ENCODE peak calls at places on chromosomes 12 and 14, in six cellular contexts. One of them, this sample, is unnamed.
A peak's percentile ranks its signal among the peaks of the same experiment; 100 is the strongest.

GRCh38 chr12:106246891-106247730 is 709 bp downstream of the CKAP4 start:
- DNase-seq in fibroblast of lung: peak; percentile 57
- DNase-seq in neural progenitor cell: peak; percentile 93
- DNase-seq in GM23248: peak; percentile 89
- DNase-seq in mammary epithelial cell: peak; percentile 56
- DNase-seq in OCI-LY7: peak; percentile 58
- DNase-seq in this sample: peak; percentile 39

GRCh38 chr12:113452458-113452857 is 19.2 kb downstream of the LHX5 start:
- DNase-seq in fibroblast of lung: no peak
- DNase-seq in neural progenitor cell: no peak
- DNase-seq in GM23248: no peak
- DNase-seq in mammary epithelial cell: no peak
- DNase-seq in OCI-LY7: no peak
- DNase-seq in this sample: no peak

GRCh38 chr12:95630496-95630895 is 79.2 kb upstream of the USP44 start:
- DNase-seq in fibroblast of lung: no peak
- DNase-seq in neural progenitor cell: no peak
- DNase-seq in GM23248: no peak
- DNase-seq in mammary epithelial cell: no peak
- DNase-seq in OCI-LY7: no peak
- DNase-seq in this sample: no peak

GRCh38 chr14:52253503-52253902 is 14.0 kb upstream of the PTGDR start:
- DNase-seq in fibroblast of lung: peak; percentile 44
- DNase-seq in neural progenitor cell: peak; percentile 90
- DNase-seq in GM23248: peak; percentile 61
- DNase-seq in mammary epithelial cell: no peak
- DNase-seq in OCI-LY7: no peak
- DNase-seq in this sample: no peak

GRCh38 chr14:104120281-104120741 is 18.1 kb upstream of the KIF26A start:
- DNase-seq in fibroblast of lung: no peak
- DNase-seq in neural progenitor cell: no peak
- DNase-seq in GM23248: no peak
- DNase-seq in mammary epithelial cell: no peak
- DNase-seq in OCI-LY7: no peak
- DNase-seq in this sample: no peak

GRCh38 chr12:22255097-22255496 is 79.4 kb downstream of the ST8SIA1 start:
- DNase-seq in fibroblast of lung: peak; percentile 57
- DNase-seq in neural progenitor cell: peak; percentile 79
- DNase-seq in GM23248: peak; percentile 14
- DNase-seq in mammary epithelial cell: peak; percentile 72
- DNase-seq in OCI-LY7: no peak
- DNase-seq in this sample: no peak

GRCh38 chr14:89379006-89379405 is 38.0 kb downstream of the FOXN3 start:
- DNase-seq in fibroblast of lung: no peak
- DNase-seq in neural progenitor cell: no peak
- DNase-seq in GM23248: no peak
- DNase-seq in mammary epithelial cell: no peak
- DNase-seq in OCI-LY7: no peak
- DNase-seq in this sample: no peak

GRCh38 chr12:12133259-12133658 is 62.5 kb downstream of the BCL2L14 start:
- DNase-seq in fibroblast of lung: no peak
- DNase-seq in neural progenitor cell: peak; percentile 20
- DNase-seq in GM23248: no peak
- DNase-seq in mammary epithelial cell: no peak
- DNase-seq in OCI-LY7: no peak
- DNase-seq in this sample: no peak

GRCh38 chr14:68702578-68702977 is 90.3 kb downstream of the ZFP36L1 start:
- DNase-seq in fibroblast of lung: no peak
- DNase-seq in neural progenitor cell: no peak
- DNase-seq in GM23248: no peak
- DNase-seq in mammary epithelial cell: no peak
- DNase-seq in OCI-LY7: no peak
- DNase-seq in this sample: no peak

GRCh38 chr12:47349770-47350408 is 270.1 kb upstream of the AMIGO2 start:
- DNase-seq in fibroblast of lung: no peak
- DNase-seq in neural progenitor cell: no peak
- DNase-seq in GM23248: peak; percentile 59
- DNase-seq in mammary epithelial cell: no peak
- DNase-seq in OCI-LY7: no peak
- DNase-seq in this sample: no peak

GRCh38 chr14:48805315-48805714 is 780.9 kb downstream of the RPS29 start:
- DNase-seq in fibroblast of lung: no peak
- DNase-seq in neural progenitor cell: peak; percentile 51
- DNase-seq in GM23248: no peak
- DNase-seq in mammary epithelial cell: no peak
- DNase-seq in OCI-LY7: no peak
- DNase-seq in this sample: no peak

GRCh38 chr14:35897616-35898111 is 71.5 kb downstream of the BRMS1L start:
- DNase-seq in fibroblast of lung: no peak
- DNase-seq in neural progenitor cell: peak; percentile 81
- DNase-seq in GM23248: no peak
- DNase-seq in mammary epithelial cell: no peak
- DNase-seq in OCI-LY7: no peak
- DNase-seq in this sample: no peak

DNA sequence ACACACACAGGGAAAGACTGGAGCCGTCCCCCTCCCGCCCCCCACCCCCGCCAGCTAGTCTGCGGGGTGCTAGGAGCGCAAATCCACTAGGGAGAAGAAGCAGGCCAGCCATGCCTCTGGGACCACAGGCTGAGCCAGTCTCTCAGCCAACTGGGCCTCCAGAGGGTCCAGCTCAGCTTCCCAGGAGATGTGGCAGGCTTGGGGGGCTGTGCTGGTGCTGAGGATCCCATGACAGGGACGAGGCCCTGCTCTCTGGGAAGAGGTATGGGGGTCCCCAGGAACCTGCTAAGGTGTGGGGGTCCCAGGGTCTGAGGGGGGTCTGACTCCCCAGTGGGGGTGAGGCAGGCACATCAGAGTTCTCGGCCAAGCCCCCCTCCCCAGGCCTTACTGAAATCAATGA is 133.5 kb downstream of the NCOR2 start:
- DNase-seq in fibroblast of lung: no peak
- DNase-seq in neural progenitor cell: peak; percentile 47
- DNase-seq in GM23248: no peak
- DNase-seq in mammary epithelial cell: no peak
- DNase-seq in OCI-LY7: no peak
- DNase-seq in this sample: no peak
- H4K20me1 ChIP-seq in fibroblast of lung: no peaks in the 10 kb centered on the region
- H4K20me1 ChIP-seq in neural progenitor cell: peaks cover 56% of the 10 kb centered on the region
- H4K20me1 ChIP-seq in GM23248: no peaks in the 10 kb centered on the region
- H4K20me1 ChIP-seq in mammary epithelial cell: no peaks in the 10 kb centered on the region
- H4K20me1 ChIP-seq in OCI-LY7: no peaks in the 10 kb centered on the region
- H4K20me1 ChIP-seq in this sample: peaks cover 3% of the 10 kb centered on the region

GRCh38 chr14:94940263-94940993 is 170.5 kb upstream of the GSC start:
- DNase-seq in fibroblast of lung: no peak
- DNase-seq in neural progenitor cell: no peak
- DNase-seq in GM23248: no peak
- DNase-seq in mammary epithelial cell: no peak
- DNase-seq in OCI-LY7: no peak
- DNase-seq in this sample: no peak
- H3K4me2 ChIP-seq in fibroblast of lung: no peak overlapping the region
- H3K4me2 ChIP-seq in neural progenitor cell: no peak overlapping the region
- H3K4me2 ChIP-seq in GM23248: no peak overlapping the region
- H3K4me2 ChIP-seq in mammary epithelial cell: no peak overlapping the region
- H3K4me2 ChIP-seq in OCI-LY7: no peak overlapping the region
- H3K4me2 ChIP-seq in this sample: no peak overlapping the region

DNA sequence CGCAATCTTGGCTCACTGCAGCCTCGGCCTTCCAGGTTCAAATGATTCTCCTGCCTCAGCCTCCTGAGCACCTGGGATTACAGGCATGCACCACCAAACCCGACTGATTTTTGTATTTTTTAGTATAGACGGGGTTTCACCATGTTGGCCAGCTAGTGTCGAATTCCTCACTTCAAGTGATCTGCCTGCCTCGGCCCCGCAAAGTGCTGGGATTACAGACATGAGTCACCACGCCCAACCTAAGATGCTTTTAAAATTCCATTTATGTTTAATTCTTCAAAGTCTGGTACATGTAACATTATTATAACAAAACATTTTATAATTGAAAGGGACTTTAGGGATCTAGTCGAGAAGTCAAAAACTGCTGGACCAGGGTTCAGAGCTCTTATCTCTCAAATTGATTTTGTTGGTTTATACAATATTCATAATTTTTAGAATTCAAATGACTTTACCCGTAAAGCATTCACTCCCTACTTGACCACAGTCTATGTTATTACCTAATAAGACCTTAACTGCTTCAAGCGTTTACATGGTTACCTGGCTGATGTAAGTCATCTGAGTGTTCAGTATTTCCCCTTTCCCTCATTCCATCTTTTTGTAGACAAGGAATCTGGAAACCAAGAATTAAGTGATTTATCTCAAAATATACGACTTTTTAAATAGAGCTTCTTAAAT is 28.2 kb downstream of the RAP1B start:
- DNase-seq in fibroblast of lung: no peak
- DNase-seq in neural progenitor cell: no peak
- DNase-seq in GM23248: no peak
- DNase-seq in mammary epithelial cell: no peak
- DNase-seq in OCI-LY7: no peak
- DNase-seq in this sample: no peak
- H4K20me1 ChIP-seq in fibroblast of lung: no peaks in the 10 kb centered on the region
- H4K20me1 ChIP-seq in neural progenitor cell: peaks cover 35% of the 10 kb centered on the region
- H4K20me1 ChIP-seq in GM23248: peaks cover 14% of the 10 kb centered on the region
- H4K20me1 ChIP-seq in mammary epithelial cell: peaks cover 2% of the 10 kb centered on the region
- H4K20me1 ChIP-seq in OCI-LY7: peaks cover 7% of the 10 kb centered on the region
- H4K20me1 ChIP-seq in this sample: peaks cover 77% of the 10 kb centered on the region

GRCh38 chr12:45314770-45315169 is 98.9 kb downstream of the ANO6 start:
- DNase-seq in fibroblast of lung: no peak
- DNase-seq in neural progenitor cell: no peak
- DNase-seq in GM23248: no peak
- DNase-seq in mammary epithelial cell: no peak
- DNase-seq in OCI-LY7: no peak
- DNase-seq in this sample: no peak
- H3K4me2 ChIP-seq in fibroblast of lung: no peak overlapping the region
- H3K4me2 ChIP-seq in neural progenitor cell: no peak overlapping the region
- H3K4me2 ChIP-seq in GM23248: no peak overlapping the region
- H3K4me2 ChIP-seq in mammary epithelial cell: no peak overlapping the region
- H3K4me2 ChIP-seq in OCI-LY7: no peak overlapping the region
- H3K4me2 ChIP-seq in this sample: no peak overlapping the region

DNA sequence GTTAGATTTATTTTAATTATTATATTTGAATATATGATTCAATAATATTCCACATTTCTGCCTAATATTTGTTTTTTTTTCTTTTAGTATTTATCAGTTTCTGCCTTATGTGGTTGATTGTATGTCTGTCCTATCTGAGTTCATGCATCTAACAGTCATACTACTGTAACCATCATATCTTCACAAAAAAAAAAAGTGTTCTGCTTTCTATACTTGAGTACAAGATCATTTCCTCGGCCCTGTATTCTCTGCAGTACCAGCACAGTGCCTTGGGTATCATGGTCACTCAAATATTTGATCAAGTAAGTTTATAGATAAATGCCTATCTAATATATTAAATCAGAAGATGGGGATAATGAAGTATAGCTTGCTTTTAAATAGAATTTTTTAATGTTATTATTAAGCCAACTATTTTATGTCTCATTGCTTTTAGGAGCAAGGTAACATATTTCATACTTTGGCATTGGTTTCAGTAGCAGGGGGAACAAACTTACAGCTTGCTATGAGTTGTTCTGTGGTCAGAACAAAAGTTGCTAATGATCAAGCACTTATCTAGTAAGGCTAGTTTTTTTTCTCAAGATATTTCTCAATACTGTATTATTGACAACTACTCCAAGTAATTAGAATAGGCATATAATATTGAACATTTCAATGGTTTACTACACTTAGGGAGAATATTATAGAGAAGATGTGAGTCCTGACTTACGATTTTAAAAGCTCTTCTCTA is 290.5 kb upstream of the FBXO33 start:
- DNase-seq in fibroblast of lung: no peak
- DNase-seq in neural progenitor cell: no peak
- DNase-seq in GM23248: no peak
- DNase-seq in mammary epithelial cell: no peak
- DNase-seq in OCI-LY7: no peak
- DNase-seq in this sample: no peak
- H4K20me1 ChIP-seq in fibroblast of lung: no peaks in the 10 kb centered on the region
- H4K20me1 ChIP-seq in neural progenitor cell: no peaks in the 10 kb centered on the region
- H4K20me1 ChIP-seq in GM23248: no peaks in the 10 kb centered on the region
- H4K20me1 ChIP-seq in mammary epithelial cell: no peaks in the 10 kb centered on the region
- H4K20me1 ChIP-seq in OCI-LY7: no peaks in the 10 kb centered on the region
- H4K20me1 ChIP-seq in this sample: no peaks in the 10 kb centered on the region